ENCODE peak calls at places on chromosomes 6 and 20, in eight cellular contexts. F, W, H, A, R, G, X and Z are unnamed samples.

GRCh38 chr6:134097114-134097707 is 44.8 kb upstream of the SLC2A12 start:
- DNase-seq in W (no peak), G (peak; percentile 67), A (peak; percentile 68), X (peak; percentile 50), F (peak; percentile 87), R (peak; percentile 20), H (peak; percentile 80), Z (peak; percentile 60)

GRCh38 chr6:16243055-16243454 is 4.7 kb downstream of the GMPR start:
- DNase-seq in R (no peak), H (no peak), F (peak; percentile 48), W (no peak), X (peak; percentile 41), G (no peak), A (no peak), Z (no peak)

GRCh38 chr6:166351715-166352285 is 9.5 kb upstream of the SFT2D1 start:
- DNase-seq in F (peak; percentile 13), G (no peak), H (no peak), X (no peak), A (peak; percentile 33), W (no peak), R (no peak), Z (peak; percentile 59)

GRCh38 chr20:43853174-43853803 is 61.4 kb upstream of the TOX2 start:
- DNase-seq in X (no peak), H (no peak), A (peak; percentile 15), G (no peak), W (no peak), F (no peak), R (no peak), Z (no peak)

GRCh38 chr20:2599265-2600060 is 53.0 kb upstream of the NOP56 start:
- DNase-seq in G (no peak), H (peak; percentile 57), A (no peak), X (no peak), R (no peak), W (no peak), F (no peak), Z (no peak)

GRCh38 chr20:8367679-8368078 is 235.6 kb downstream of the PLCB1 start:
- DNase-seq in F (no peak), H (no peak), A (no peak), X (no peak), R (no peak), W (no peak), G (no peak), Z (no peak)

GRCh38 chr6:79076160-79076559 is 1.9 kb downstream of the PHIP start:
- DNase-seq in G (no peak), H (no peak), W (no peak), A (no peak), X (no peak), F (no peak), R (no peak), Z (no peak)

GRCh38 chr6:11423667-11424066 is 113.9 kb upstream of the TMEM170B start:
- DNase-seq in X (no peak), W (no peak), G (no peak), R (no peak), A (no peak), H (no peak), F (no peak), Z (no peak)

GRCh38 chr20:48458003-48458377 is 369.8 kb downstream of the PREX1 start:
- DNase-seq in H (no peak), X (no peak), W (no peak), R (no peak), A (no peak), F (no peak), G (no peak), Z (no peak)

GRCh38 chr6:93282521-93283031 is 136.8 kb downstream of the EPHA7 start:
- DNase-seq in H (no peak), F (no peak), W (peak; percentile 46), G (no peak), X (no peak), R (peak; percentile 6), A (no peak), Z (peak; percentile 40)

GRCh38 chr6:44641344-44641743 is 253.8 kb downstream of the CDC5L start:
- DNase-seq in X (no peak), F (no peak), A (no peak), W (no peak), R (no peak), G (no peak), H (no peak), Z (no peak)

GRCh38 chr6:20454201-20454824 is 52.6 kb downstream of the E2F3 start:
- DNase-seq in A (no peak), G (no peak), H (no peak), R (no peak), F (no peak), W (no peak), X (no peak), Z (no peak)

DNA sequence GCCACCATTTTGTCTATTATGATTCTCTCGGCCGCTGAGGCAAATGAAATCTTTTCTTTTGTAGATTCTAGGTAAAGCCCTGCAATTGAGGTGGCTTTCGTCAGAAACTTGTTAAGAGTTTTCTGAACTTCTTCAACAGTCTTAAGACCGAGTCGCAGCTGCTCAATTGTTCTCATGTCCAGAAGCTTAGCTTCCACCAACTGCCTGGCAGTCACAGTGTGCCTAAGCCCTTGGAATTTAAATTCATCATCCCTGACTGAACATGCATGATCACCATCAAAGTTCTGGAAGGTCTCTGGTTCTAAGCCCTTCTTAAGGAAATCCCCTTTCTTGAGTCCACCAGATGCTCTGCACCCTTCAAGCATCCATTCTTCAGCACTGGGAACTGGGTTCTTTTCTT is 25.7 kb downstream of the DST start:
- DNase-seq in R (no peak), F (no peak), H (no peak), X (no peak), W (no peak), G (no peak), A (no peak), Z (no peak)
- H3K27ac ChIP-seq in R (no peak overlapping the region), F (no peak overlapping the region), H (no peak overlapping the region), X (no peak overlapping the region), W (no peak overlapping the region), G (no peak overlapping the region), A (no peak overlapping the region), Z (no peak overlapping the region)

GRCh38 chr20:20333866-20334265 is 34.0 kb upstream of the INSM1 start:
- DNase-seq in R (no peak), X (no peak), F (no peak), A (no peak), W (no peak), H (no peak), G (no peak), Z (no peak)

GRCh38 chr20:20338133-20338730 is 29.7 kb upstream of the INSM1 start:
- DNase-seq in H (no peak), A (no peak), F (no peak), G (no peak), R (no peak), X (no peak), W (no peak), Z (no peak)

GRCh38 chr20:20331796-20332195 is 36.1 kb upstream of the INSM1 start:
- DNase-seq in W (no peak), A (no peak), H (no peak), G (no peak), F (no peak), R (no peak), X (no peak), Z (no peak)

GRCh38 chr20:20329564-20329963 is 38.3 kb upstream of the INSM1 start:
- DNase-seq in H (no peak), W (no peak), X (no peak), F (no peak), G (no peak), R (no peak), A (no peak), Z (no peak)

GRCh38 chr20:20334489-20334888 is 33.4 kb upstream of the INSM1 start:
- DNase-seq in F (no peak), W (no peak), R (no peak), X (no peak), A (no peak), G (no peak), H (no peak), Z (no peak)
- H3K4me3 ChIP-seq in F (no peak overlapping the region), W (no peak overlapping the region), R (no peak overlapping the region), X (no peak overlapping the region), A (no peak overlapping the region), G (no peak overlapping the region), H (no peak overlapping the region), Z (no peak overlapping the region)

GRCh38 chr6:14711056-14711703 is 534.7 kb upstream of the JARID2 start:
- DNase-seq in W (no peak), G (no peak), F (no peak), H (peak; percentile 40), X (peak; percentile 75), A (no peak), R (no peak), Z (peak; percentile 38)
- TF ChIP-seq CTCF in W (no peak), G (peak; percentile 42), F (no peak), H (peak; percentile 87), X (peak; percentile 82), A (peak; percentile 33), R (peak; percentile 40), Z (peak; percentile 61)

GRCh38 chr20:50446351-50447101 is 63.7 kb upstream of the PTPN1 start:
- DNase-seq in X (no peak), A (no peak), F (no peak), R (no peak), H (no peak), W (no peak), G (no peak), Z (no peak)
- H3K27ac ChIP-seq in X (peak overlapping the region; percentile 11), A (peak overlapping the region; percentile 79), F (no peak overlapping the region), R (no peak overlapping the region), H (no peak overlapping the region), W (peak overlapping the region; percentile 76), G (no peak overlapping the region), Z (peak overlapping the region; percentile 4)

DNA sequence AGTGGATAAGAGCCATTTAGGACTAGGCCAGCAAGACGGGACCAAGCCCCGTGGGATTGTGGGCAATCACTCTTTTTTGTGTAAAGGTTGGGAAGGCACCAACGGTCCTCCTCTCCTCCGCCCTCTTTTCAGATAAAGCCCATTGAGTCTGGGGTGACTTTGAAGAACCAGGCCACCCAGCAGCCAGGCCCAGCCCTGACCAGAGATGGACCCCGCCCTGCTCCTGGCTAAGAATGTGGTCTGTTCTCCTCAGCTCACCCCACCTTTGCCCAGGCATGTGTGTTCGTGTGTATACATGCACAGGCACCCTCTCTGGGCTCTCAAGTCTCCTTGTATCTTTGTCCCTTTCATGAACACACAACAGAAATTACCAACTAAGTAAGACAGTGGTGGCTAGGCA is 9.1 kb downstream of the SDC4 start:
- DNase-seq in G (no peak), R (no peak), F (no peak), W (no peak), X (no peak), H (no peak), A (no peak), Z (no peak)
- H3K4me3 ChIP-seq in G (no peak overlapping the region), R (peak overlapping the region; percentile 33), F (no peak overlapping the region), W (no peak overlapping the region), X (no peak overlapping the region), H (no peak overlapping the region), A (no peak overlapping the region), Z (no peak overlapping the region)